ENCODE peak calls at places on chromosome 17, in five cellular contexts. One of them, this sample, is unnamed.

GRCh38 chr17:56933151-56933745 is 19.4 kb upstream of the TRIM25 start:
- DNase-seq in mesendoderm: no peak
- DNase-seq in thoracic aorta: no peak
- DNase-seq in psoas muscle: no peak
- DNase-seq in stomach: no peak
- DNase-seq in this sample: no peak

GRCh38 chr17:5793899-5794298 is 209.6 kb upstream of the NLRP1 start:
- DNase-seq in mesendoderm: peak; percentile 81
- DNase-seq in thoracic aorta: no peak
- DNase-seq in psoas muscle: no peak
- DNase-seq in stomach: no peak
- DNase-seq in this sample: no peak

GRCh38 chr17:39634384-39634871 is 2.5 kb upstream of the STARD3 start:
- DNase-seq in mesendoderm: peak; percentile 64
- DNase-seq in thoracic aorta: no peak
- DNase-seq in psoas muscle: no peak
- DNase-seq in stomach: no peak
- DNase-seq in this sample: no peak

GRCh38 chr17:50903604-50904521 is 37.7 kb upstream of the TOB1 start:
- DNase-seq in mesendoderm: no peak
- DNase-seq in thoracic aorta: no peak
- DNase-seq in psoas muscle: no peak
- DNase-seq in stomach: no peak
- DNase-seq in this sample: no peak

GRCh38 chr17:30369995-30370394 is 8.7 kb upstream of the CPD start:
- DNase-seq in mesendoderm: no peak
- DNase-seq in thoracic aorta: no peak
- DNase-seq in psoas muscle: no peak
- DNase-seq in stomach: no peak
- DNase-seq in this sample: no peak

GRCh38 chr17:38464723-38465419 is 36.6 kb downstream of the ARHGAP23 start:
- DNase-seq in mesendoderm: no peak
- DNase-seq in thoracic aorta: no peak
- DNase-seq in psoas muscle: peak; percentile 89
- DNase-seq in stomach: peak; percentile 70
- DNase-seq in this sample: peak; percentile 83

GRCh38 chr17:82246040-82246364 is 17.2 kb downstream of the SLC16A3 start:
- DNase-seq in mesendoderm: no peak
- DNase-seq in thoracic aorta: no peak
- DNase-seq in psoas muscle: peak; percentile 14
- DNase-seq in stomach: no peak
- DNase-seq in this sample: no peak

GRCh38 chr17:28883967-28884702 is 13.4 kb downstream of the FLOT2 start:
- DNase-seq in mesendoderm: no peak
- DNase-seq in thoracic aorta: no peak
- DNase-seq in psoas muscle: no peak
- DNase-seq in stomach: no peak
- DNase-seq in this sample: no peak

GRCh38 chr17:10021239-10021638 is 116.2 kb upstream of the RCVRN start:
- DNase-seq in mesendoderm: no peak
- DNase-seq in thoracic aorta: no peak
- DNase-seq in psoas muscle: peak; percentile 36
- DNase-seq in stomach: peak; percentile 36
- DNase-seq in this sample: peak; percentile 79

DNA sequence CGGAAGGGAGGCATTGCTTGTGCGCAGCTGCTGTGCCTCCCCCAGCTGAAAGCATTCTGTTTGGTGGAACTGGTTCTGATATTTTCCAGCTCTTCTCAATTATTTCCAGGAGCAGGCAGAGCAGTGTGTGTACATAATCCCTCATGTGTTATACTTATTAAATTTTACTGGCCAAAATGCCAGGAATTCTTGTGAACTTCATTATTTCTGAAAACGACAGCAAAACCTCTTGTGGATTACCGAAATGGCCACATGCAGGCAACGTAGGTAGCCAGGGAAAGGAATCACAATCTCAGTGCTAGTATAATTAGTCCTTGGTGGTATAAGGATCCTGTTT is 207.7 kb downstream of the RPTOR start:
- DNase-seq in mesendoderm: no peak
- DNase-seq in thoracic aorta: no peak
- DNase-seq in psoas muscle: no peak
- DNase-seq in stomach: no peak
- DNase-seq in this sample: no peak
- H3K27ac ChIP-seq in mesendoderm: no peak overlapping the region
- H3K27ac ChIP-seq in thoracic aorta: no peak overlapping the region
- H3K27ac ChIP-seq in psoas muscle: peak overlapping the region; percentile 98
- H3K27ac ChIP-seq in stomach: no peak overlapping the region
- H3K27ac ChIP-seq in this sample: no peak overlapping the region

GRCh38 chr17:76134911-76135809 is 5.9 kb downstream of the FOXJ1 start:
- DNase-seq in mesendoderm: no peak
- DNase-seq in thoracic aorta: no peak
- DNase-seq in psoas muscle: no peak
- DNase-seq in stomach: no peak
- DNase-seq in this sample: no peak
- H3K27me3 ChIP-seq in mesendoderm: peaks cover 77% of the 10 kb centered on the region
- H3K27me3 ChIP-seq in thoracic aorta: peaks cover 11% of the 10 kb centered on the region
- H3K27me3 ChIP-seq in psoas muscle: peaks cover 68% of the 10 kb centered on the region
- H3K27me3 ChIP-seq in stomach: peaks cover 99% of the 10 kb centered on the region
- H3K27me3 ChIP-seq in this sample: peaks cover 53% of the 10 kb centered on the region

DNA sequence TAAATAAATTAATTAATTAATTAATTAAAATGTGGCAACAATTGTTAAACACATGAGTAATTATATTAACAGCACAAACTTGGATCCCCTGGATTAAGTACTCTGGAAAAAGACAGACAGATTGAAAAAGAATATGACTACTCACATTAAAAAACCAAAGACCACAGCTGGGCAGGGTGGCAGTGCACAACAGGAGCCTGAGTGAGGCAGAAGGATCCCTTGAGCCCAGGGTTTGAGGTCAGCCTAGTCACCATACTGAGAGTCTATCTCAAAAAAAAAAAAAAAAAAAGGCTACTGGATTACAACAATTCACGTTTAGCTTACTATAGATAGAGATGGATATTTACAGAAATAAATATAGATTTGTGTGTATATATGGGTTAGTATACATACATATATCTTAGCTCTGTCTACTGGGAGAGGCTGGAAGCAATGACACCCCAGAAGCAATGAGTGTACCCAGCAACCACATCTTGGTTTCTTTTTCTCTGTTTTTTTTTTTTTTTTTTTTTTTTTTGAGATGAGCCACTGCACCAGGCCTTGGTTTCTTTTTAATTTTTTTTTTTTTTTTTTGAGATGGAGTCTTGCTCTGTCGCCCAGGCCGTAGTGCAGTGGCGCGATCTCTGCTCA is 10.6 kb upstream of the SUZ12 start:
- DNase-seq in mesendoderm: no peak
- DNase-seq in thoracic aorta: no peak
- DNase-seq in psoas muscle: no peak
- DNase-seq in stomach: no peak
- DNase-seq in this sample: no peak
- H3K36me3 ChIP-seq in mesendoderm: no peaks in the 10 kb centered on the region
- H3K36me3 ChIP-seq in thoracic aorta: no peaks in the 10 kb centered on the region
- H3K36me3 ChIP-seq in psoas muscle: no peaks in the 10 kb centered on the region
- H3K36me3 ChIP-seq in stomach: no peaks in the 10 kb centered on the region
- H3K36me3 ChIP-seq in this sample: no peaks in the 10 kb centered on the region

GRCh38 chr17:1999557-2000251 is 25.4 kb downstream of the RTN4RL1 start:
- DNase-seq in mesendoderm: peak; percentile 58
- DNase-seq in thoracic aorta: no peak
- DNase-seq in psoas muscle: peak; percentile 60
- DNase-seq in stomach: peak; percentile 81
- DNase-seq in this sample: no peak

GRCh38 chr17:1998426-1998784 is 26.7 kb downstream of the RTN4RL1 start:
- DNase-seq in mesendoderm: no peak
- DNase-seq in thoracic aorta: no peak
- DNase-seq in psoas muscle: peak; percentile 40
- DNase-seq in stomach: no peak
- DNase-seq in this sample: no peak

GRCh38 chr17:1996243-1997145 is 28.6 kb downstream of the RTN4RL1 start:
- DNase-seq in mesendoderm: no peak
- DNase-seq in thoracic aorta: no peak
- DNase-seq in psoas muscle: no peak
- DNase-seq in stomach: no peak
- DNase-seq in this sample: no peak

GRCh38 chr17:1997146-1997586 is 28.0 kb downstream of the RTN4RL1 start:
- DNase-seq in mesendoderm: no peak
- DNase-seq in thoracic aorta: no peak
- DNase-seq in psoas muscle: no peak
- DNase-seq in stomach: no peak
- DNase-seq in this sample: no peak

GRCh38 chr17:1997587-1998425 is 27.3 kb downstream of the RTN4RL1 start:
- DNase-seq in mesendoderm: peak; percentile 83
- DNase-seq in thoracic aorta: no peak
- DNase-seq in psoas muscle: peak; percentile 34
- DNase-seq in stomach: peak; percentile 89
- DNase-seq in this sample: peak; percentile 70
- H3K27ac ChIP-seq in mesendoderm: peak overlapping the region; percentile 76
- H3K27ac ChIP-seq in thoracic aorta: peak overlapping the region; percentile 21
- H3K27ac ChIP-seq in psoas muscle: peak overlapping the region; percentile 92
- H3K27ac ChIP-seq in stomach: peak overlapping the region; percentile 80
- H3K27ac ChIP-seq in this sample: peak overlapping the region; percentile 60

DNA sequence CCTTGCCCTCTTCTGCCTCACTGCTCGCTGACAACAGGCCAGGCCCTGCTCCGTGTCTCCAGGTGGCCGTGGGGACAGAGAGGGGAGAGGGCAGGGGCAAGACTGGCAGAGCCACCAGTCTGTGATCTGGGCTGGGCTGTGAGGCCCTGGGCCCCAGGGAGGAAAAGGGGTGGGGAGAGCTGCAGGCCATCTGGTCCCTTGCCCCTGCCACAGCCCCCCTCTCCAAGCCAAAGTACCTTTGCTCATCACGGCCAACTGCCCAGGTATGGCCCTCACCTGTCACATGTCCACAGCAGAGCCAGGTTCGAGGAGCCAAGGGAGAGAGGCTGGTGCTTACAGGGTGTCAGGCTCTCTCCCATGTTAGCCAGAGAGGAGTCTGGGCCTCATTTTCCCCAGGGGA is 91.4 kb upstream of the LHX1 start:
- DNase-seq in mesendoderm: no peak
- DNase-seq in thoracic aorta: no peak
- DNase-seq in psoas muscle: no peak
- DNase-seq in stomach: no peak
- DNase-seq in this sample: no peak
- H3K27me3 ChIP-seq in mesendoderm: no peaks in the 10 kb centered on the region
- H3K27me3 ChIP-seq in thoracic aorta: no peaks in the 10 kb centered on the region
- H3K27me3 ChIP-seq in psoas muscle: peaks cover 22% of the 10 kb centered on the region
- H3K27me3 ChIP-seq in stomach: peaks cover 77% of the 10 kb centered on the region
- H3K27me3 ChIP-seq in this sample: peaks cover 30% of the 10 kb centered on the region

GRCh38 chr17:41977991-41978390 is 11.4 kb downstream of the CNP start:
- DNase-seq in mesendoderm: no peak
- DNase-seq in thoracic aorta: no peak
- DNase-seq in psoas muscle: no peak
- DNase-seq in stomach: peak; percentile 62
- DNase-seq in this sample: no peak
- H3K36me3 ChIP-seq in mesendoderm: peaks cover 15% of the 10 kb centered on the region
- H3K36me3 ChIP-seq in thoracic aorta: peaks cover 56% of the 10 kb centered on the region
- H3K36me3 ChIP-seq in psoas muscle: peaks cover 11% of the 10 kb centered on the region
- H3K36me3 ChIP-seq in stomach: peaks cover 73% of the 10 kb centered on the region
- H3K36me3 ChIP-seq in this sample: peaks cover 96% of the 10 kb centered on the region

GRCh38 chr17:60577147-60577925 is 22.7 kb upstream of the PPM1D start:
- DNase-seq in mesendoderm: no peak
- DNase-seq in thoracic aorta: no peak
- DNase-seq in psoas muscle: no peak
- DNase-seq in stomach: no peak
- DNase-seq in this sample: no peak
- H3K27ac ChIP-seq in mesendoderm: no peak overlapping the region
- H3K27ac ChIP-seq in thoracic aorta: peak overlapping the region; percentile 62
- H3K27ac ChIP-seq in psoas muscle: peak overlapping the region; percentile 55
- H3K27ac ChIP-seq in stomach: peak overlapping the region; percentile 45
- H3K27ac ChIP-seq in this sample: peak overlapping the region; percentile 71

DNA sequence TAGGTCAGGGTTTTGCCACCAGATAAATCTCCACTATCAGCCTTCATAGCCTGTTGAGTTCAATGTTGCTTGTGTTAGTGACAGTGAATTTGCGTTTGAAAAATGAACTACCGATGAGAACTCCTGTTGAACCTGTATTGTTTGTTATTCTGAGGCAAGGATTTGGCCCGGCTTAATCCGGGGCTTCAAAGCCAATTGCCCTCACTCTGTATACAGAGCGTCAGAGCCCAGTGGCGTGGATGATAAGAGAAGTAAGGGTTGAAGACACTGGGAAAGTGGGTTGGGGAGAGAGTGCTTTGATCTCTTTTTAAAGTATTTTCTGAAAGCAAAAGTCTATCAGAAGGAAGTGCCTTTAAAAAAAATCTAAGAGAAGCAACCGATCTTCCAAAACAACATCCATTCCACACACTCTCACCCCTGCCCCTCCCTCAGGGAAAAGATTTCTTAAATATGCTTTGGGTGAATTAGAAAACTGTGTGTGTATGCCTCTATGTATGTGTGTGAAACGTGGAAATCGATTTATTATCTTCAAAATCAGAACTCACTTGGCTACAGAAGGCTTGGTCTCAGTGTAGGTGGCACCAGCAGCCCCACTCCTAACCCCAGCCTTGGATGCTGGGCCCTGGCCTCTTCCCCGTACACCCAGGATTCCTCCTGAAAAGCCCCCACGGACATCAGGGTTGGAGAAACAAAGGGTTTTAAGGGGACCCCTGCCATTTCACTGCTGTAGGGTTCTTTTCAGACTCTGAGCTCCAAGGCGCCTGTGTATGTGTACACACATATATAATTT is 8.8 kb downstream of the TBX4 start:
- DNase-seq in mesendoderm: no peak
- DNase-seq in thoracic aorta: no peak
- DNase-seq in psoas muscle: no peak
- DNase-seq in stomach: no peak
- DNase-seq in this sample: no peak
- H3K27me3 ChIP-seq in mesendoderm: peaks cover 54% of the 10 kb centered on the region
- H3K27me3 ChIP-seq in thoracic aorta: peaks cover 19% of the 10 kb centered on the region
- H3K27me3 ChIP-seq in psoas muscle: peaks cover 70% of the 10 kb centered on the region
- H3K27me3 ChIP-seq in stomach: peaks cover 88% of the 10 kb centered on the region
- H3K27me3 ChIP-seq in this sample: peaks cover 67% of the 10 kb centered on the region

DNA sequence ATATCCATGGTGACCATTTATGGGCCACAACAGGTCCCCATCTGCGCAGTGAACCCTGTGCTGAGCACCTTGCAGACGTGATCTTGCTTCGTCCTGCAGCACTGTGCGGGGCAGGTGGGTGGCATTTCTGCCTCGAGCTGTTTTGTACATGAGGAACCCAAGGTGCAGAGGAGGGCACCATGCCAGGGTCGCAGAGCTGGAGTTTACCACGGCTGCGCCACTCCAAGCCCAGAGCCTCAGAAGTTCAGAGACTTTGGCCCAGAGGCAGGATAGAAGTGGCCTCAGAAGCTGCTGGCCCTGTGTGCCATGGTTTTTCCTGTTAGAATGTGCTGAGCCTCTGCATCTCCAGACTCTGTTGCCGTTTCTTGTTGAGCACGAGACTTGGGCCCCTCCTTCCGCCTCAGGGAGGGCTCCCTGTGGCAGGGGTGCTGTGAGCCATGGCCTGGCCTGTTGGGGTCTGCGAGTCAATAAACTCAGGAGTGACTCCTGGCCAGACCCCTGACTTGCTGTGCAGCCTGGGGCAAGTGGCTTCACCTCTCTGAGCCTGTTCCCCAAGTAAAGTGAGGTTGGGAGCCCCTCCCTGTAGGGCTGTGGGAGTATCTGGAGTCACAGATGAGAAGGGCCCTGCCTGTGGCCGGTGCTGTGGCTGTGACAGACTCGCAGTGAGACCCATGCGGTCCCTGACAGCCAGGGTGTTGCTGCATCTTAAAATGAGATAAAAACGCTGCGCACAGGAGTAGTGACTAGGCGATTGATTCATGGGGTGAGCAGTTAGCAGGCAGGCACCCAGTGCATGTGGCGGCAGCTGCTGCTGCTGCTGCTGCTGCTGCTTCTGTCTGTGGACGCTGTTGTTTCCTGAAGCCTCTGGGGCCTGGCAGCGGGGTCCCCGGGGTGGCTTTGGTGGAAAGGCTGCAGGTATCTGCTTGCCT is 11.8 kb downstream of the MAP2K3 start:
- DNase-seq in mesendoderm: no peak
- DNase-seq in thoracic aorta: no peak
- DNase-seq in psoas muscle: no peak
- DNase-seq in stomach: peak; percentile 73
- DNase-seq in this sample: no peak
- H3K36me3 ChIP-seq in mesendoderm: peaks cover 4% of the 10 kb centered on the region
- H3K36me3 ChIP-seq in thoracic aorta: peaks cover 33% of the 10 kb centered on the region
- H3K36me3 ChIP-seq in psoas muscle: no peaks in the 10 kb centered on the region
- H3K36me3 ChIP-seq in stomach: peaks cover 32% of the 10 kb centered on the region
- H3K36me3 ChIP-seq in this sample: peaks cover 46% of the 10 kb centered on the region

This sample was measured in lower lobe of right lung.